ENCODE peak calls at places on chromosomes 5 and 9, in six cellular contexts. T, G, F, M, X and W are unnamed samples.

GRCh38 chr5:94228791-94229190 is 389.6 kb downstream of the KIAA0825 start:
- DNase-seq in T (no peak), G (no peak), F (no peak), M (no peak), X (peak; percentile 19), W (no peak)

GRCh38 chr5:56123531-56124243 is 109.4 kb downstream of the ANKRD55 start:
- DNase-seq in T (no peak), G (no peak), F (peak; percentile 98), M (peak; percentile 27), X (peak; percentile 99), W (peak; percentile 85)

GRCh38 chr5:128885649-128886255 is 79.5 kb upstream of the SLC27A6 start:
- DNase-seq in T (no peak), G (no peak), F (no peak), M (no peak), X (no peak), W (no peak)

GRCh38 chr5:66198837-66199236 is 54.7 kb downstream of the SREK1 start:
- DNase-seq in T (no peak), G (no peak), F (no peak), M (no peak), X (no peak), W (no peak)

GRCh38 chr9:124320062-124320973 is 62.6 kb downstream of the NEK6 start:
- DNase-seq in T (peak; percentile 33), G (peak; percentile 65), F (peak; percentile 91), M (peak; percentile 72), X (peak; percentile 66), W (peak; percentile 33)

GRCh38 chr9:130988905-130989304 is 20.1 kb upstream of the LAMC3 start:
- DNase-seq in T (no peak), G (no peak), F (no peak), M (no peak), X (no peak), W (no peak)

GRCh38 chr5:176844706-176845391 is 34.5 kb downstream of the UNC5A start:
- DNase-seq in T (no peak), G (no peak), F (no peak), M (no peak), X (no peak), W (no peak)

GRCh38 chr5:132365213-132365612 is 4.3 kb upstream of the SLC22A5 start:
- DNase-seq in T (no peak), G (no peak), F (peak; percentile 65), M (no peak), X (peak; percentile 57), W (no peak)

GRCh38 chr5:139903805-139904565 is 108.4 kb downstream of the PSD2 start:
- DNase-seq in T (no peak), G (peak; percentile 39), F (peak; percentile 16), M (no peak), X (no peak), W (no peak)

GRCh38 chr5:150130493-150130922 is 25.1 kb downstream of the PDGFRB start:
- DNase-seq in T (no peak), G (no peak), F (no peak), M (no peak), X (no peak), W (no peak)

GRCh38 chr9:130634801-130635200 is 29.6 kb upstream of the PRDM12 start:
- DNase-seq in T (no peak), G (no peak), F (no peak), M (no peak), X (no peak), W (no peak)

GRCh38 chr5:163880307-163880706 is 374.9 kb downstream of the MAT2B start:
- DNase-seq in T (no peak), G (no peak), F (no peak), M (no peak), X (peak; percentile 24), W (no peak)

GRCh38 chr5:19235101-19235584 is 752.9 kb downstream of the CDH18 start:
- DNase-seq in T (no peak), G (no peak), F (no peak), M (no peak), X (no peak), W (no peak)